ENCODE peak calls at places on chromosomes 13 and 19, in six cellular contexts. K, W, I, J, N and O are unnamed samples.

GRCh38 chr19:49907745-49908446 is 11.2 kb upstream of the IL4I1 start:
- DNase-seq in W (no peak), K (no peak), I (no peak), N (no peak), J (no peak), O (no peak)

GRCh38 chr13:91360246-91360751 is 12.8 kb downstream of the MIR17HG start:
- DNase-seq in N (no peak), I (no peak), W (no peak), K (no peak), J (no peak), O (no peak)

GRCh38 chr13:102696465-102696864 is 1.6 kb upstream of the METTL21C start:
- DNase-seq in W (no peak), N (no peak), J (no peak), I (no peak), K (no peak), O (no peak)

GRCh38 chr19:51089786-51090185 is 7.1 kb upstream of the KLK14 start:
- DNase-seq in W (no peak), J (no peak), I (no peak), N (no peak), K (no peak), O (no peak)

GRCh38 chr13:40388617-40389016 is 277.8 kb downstream of the FOXO1 start:
- DNase-seq in N (no peak), I (peak; percentile 74), K (peak; percentile 87), J (no peak), W (no peak), O (no peak)

GRCh38 chr13:60990032-60990733 is 425.5 kb downstream of the PCDH20 start:
- DNase-seq in W (no peak), J (no peak), K (no peak), I (no peak), N (no peak), O (no peak)

GRCh38 chr19:46181386-46181774 is 33.3 kb downstream of the IGFL2 start:
- DNase-seq in J (no peak), N (no peak), I (peak; percentile 54), W (no peak), K (peak; percentile 22), O (no peak)

GRCh38 chr19:11180346-11180745 is 17.0 kb downstream of the KANK2 start:
- DNase-seq in I (no peak), J (no peak), K (no peak), W (no peak), N (no peak), O (no peak)

GRCh38 chr13:114143806-114144605 is 11.6 kb upstream of the RASA3 start:
- DNase-seq in W (no peak), N (no peak), K (peak; percentile 70), J (no peak), I (no peak), O (no peak)

GRCh38 chr19:43425567-43426392 is 11.1 kb downstream of the TEX101 start:
- DNase-seq in W (peak; percentile 46), N (no peak), J (no peak), K (no peak), I (peak; percentile 42), O (peak; percentile 73)

GRCh38 chr19:797528-798414 is 519 bp downstream of the PTBP1 start:
- DNase-seq in K (peak; percentile 91), I (peak; percentile 91), J (no peak), N (peak; percentile 91), W (peak; percentile 92), O (peak; percentile 89)

GRCh38 chr19:23286477-23286876 is 36.3 kb upstream of the ZNF724 start:
- DNase-seq in J (no peak), I (no peak), K (peak; percentile 12), W (no peak), N (no peak), O (peak; percentile 1)

GRCh38 chr19:13122275-13122878 is 4.3 kb downstream of the NACC1 start:
- DNase-seq in I (no peak), J (no peak), K (no peak), W (no peak), N (no peak), O (no peak)

GRCh38 chr13:20069956-20070355 is 90.9 kb downstream of the GJA3 start:
- DNase-seq in K (no peak), W (no peak), I (no peak), N (no peak), J (no peak), O (no peak)

GRCh38 chr13:40780822-40781401 is 8.5 kb upstream of the SLC25A15 start:
- DNase-seq in K (no peak), N (no peak), J (no peak), I (peak; percentile 11), W (no peak), O (no peak)

GRCh38 chr13:95982144-95982543 is 71.1 kb downstream of the UGGT2 start:
- DNase-seq in J (no peak), N (no peak), I (no peak), W (no peak), K (no peak), O (no peak)

GRCh38 chr19:737591-738093 is 13.3 kb upstream of the MISP start:
- DNase-seq in K (peak; percentile 72), W (no peak), N (no peak), J (no peak), I (peak; percentile 40), O (peak; percentile 24)

GRCh38 chr19:47379398-47379938 is 30.4 kb downstream of the DHX34 start:
- DNase-seq in K (no peak), W (no peak), J (peak; percentile 52), N (no peak), I (no peak), O (no peak)

GRCh38 chr13:106570354-106570822 is 2.5 kb upstream of the ARGLU1 start:
- DNase-seq in K (peak; percentile 59), N (peak; percentile 75), I (peak; percentile 74), W (no peak), J (no peak), O (peak; percentile 57)

GRCh38 chr13:73792796-73793195 is 341.4 kb downstream of the KLF12 start:
- DNase-seq in N (no peak), W (no peak), I (no peak), J (no peak), K (no peak), O (no peak)

GRCh38 chr19:40718774-40719391 is 2.0 kb downstream of the ITPKC start:
- DNase-seq in I (peak; percentile 58), N (peak; percentile 52), W (no peak), J (no peak), K (no peak), O (no peak)